ENCODE peak calls at places on chromosomes 16 and 17, in four cellular contexts. Q, J, N and K are unnamed samples.

GRCh38 chr17:1752425-1752941 is 9.4 kb upstream of the SERPINF1 start:
- DNase-seq in N (no peak), J (peak), Q (peak), K (peak)

GRCh38 chr17:47802341-47803022 is 19.1 kb downstream of the OSBPL7 start:
- DNase-seq in N (peak), J (peak), Q (peak), K (peak)

GRCh38 chr16:84448444-84448843 is 56.0 kb downstream of the MEAK7 start:
- DNase-seq in N (no peak), J (no peak), Q (no peak), K (no peak)

GRCh38 chr16:77499373-77500285 is 64.8 kb upstream of the ADAMTS18 start:
- DNase-seq in Q (no peak), N (peak), J (no peak), K (no peak)

GRCh38 chr17:48358203-48358602 is 71.8 kb downstream of the SKAP1 start:
- DNase-seq in Q (no peak), N (no peak), J (no peak), K (no peak)

GRCh38 chr16:57830890-57831484 is 28.7 kb upstream of the KIFC3 start:
- DNase-seq in Q (no peak), N (no peak), J (no peak), K (no peak)

GRCh38 chr16:85986931-85987749 is 88.2 kb downstream of the IRF8 start:
- DNase-seq in J (no peak), Q (no peak), N (peak), K (peak)

GRCh38 chr17:67365762-67366192 is 600 bp downstream of the PSMD12 start:
- DNase-seq in Q (no peak), J (no peak), N (no peak), K (no peak)

GRCh38 chr17:8954339-8954738 is 11.2 kb downstream of the PIK3R5 start:
- DNase-seq in J (no peak), Q (peak), N (no peak), K (no peak)

GRCh38 chr17:29241015-29241963 is 5.4 kb upstream of the CRYBA1 start:
- DNase-seq in J (peak), Q (no peak), N (peak), K (peak)

GRCh38 chr16:4495766-4496165 is 19.6 kb downstream of the HMOX2 start:
- DNase-seq in J (peak), N (no peak), Q (no peak), K (no peak)

GRCh38 chr17:48100591-48101011 is 677 bp downstream of the CBX1 start:
- DNase-seq in N (peak), J (peak), Q (no peak), K (peak)

GRCh38 chr17:66040402-66040801 is 151.5 kb downstream of the CEP112 start:
- DNase-seq in N (peak), J (no peak), Q (no peak), K (peak)

GRCh38 chr16:22063888-22064467 is 28.4 kb upstream of the VWA3A start:
- DNase-seq in J (no peak), N (no peak), Q (no peak), K (no peak)

GRCh38 chr17:34207572-34207971 is 47.5 kb upstream of the CCL2 start:
- DNase-seq in N (no peak), J (no peak), Q (no peak), K (no peak)

DNA sequence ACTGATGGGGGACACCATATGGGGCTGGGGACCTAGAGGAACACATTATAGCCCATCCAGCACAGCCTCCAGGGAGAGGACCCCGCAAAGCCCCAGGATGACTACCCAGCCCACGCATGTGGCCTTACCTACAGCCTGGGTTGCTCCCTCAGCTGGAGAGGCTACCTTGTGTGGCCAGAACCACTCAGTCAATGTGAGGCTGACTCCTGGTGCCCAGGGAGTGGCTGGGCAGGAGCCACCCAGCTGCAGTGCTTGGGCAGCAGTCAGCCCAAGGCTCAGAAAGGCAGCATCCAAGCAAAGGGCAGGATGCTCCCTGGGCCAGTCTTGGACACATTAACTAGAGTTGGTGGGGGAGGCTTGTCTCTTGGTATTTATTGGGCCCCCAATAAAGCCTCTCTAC is 246.2 kb downstream of the RBFOX3 start:
- DNase-seq in Q (no peak), J (no peak), N (no peak), K (no peak)
- TF ChIP-seq CTCF in Q (no peak), J (no peak), N (no peak), K (no peak)

DNA sequence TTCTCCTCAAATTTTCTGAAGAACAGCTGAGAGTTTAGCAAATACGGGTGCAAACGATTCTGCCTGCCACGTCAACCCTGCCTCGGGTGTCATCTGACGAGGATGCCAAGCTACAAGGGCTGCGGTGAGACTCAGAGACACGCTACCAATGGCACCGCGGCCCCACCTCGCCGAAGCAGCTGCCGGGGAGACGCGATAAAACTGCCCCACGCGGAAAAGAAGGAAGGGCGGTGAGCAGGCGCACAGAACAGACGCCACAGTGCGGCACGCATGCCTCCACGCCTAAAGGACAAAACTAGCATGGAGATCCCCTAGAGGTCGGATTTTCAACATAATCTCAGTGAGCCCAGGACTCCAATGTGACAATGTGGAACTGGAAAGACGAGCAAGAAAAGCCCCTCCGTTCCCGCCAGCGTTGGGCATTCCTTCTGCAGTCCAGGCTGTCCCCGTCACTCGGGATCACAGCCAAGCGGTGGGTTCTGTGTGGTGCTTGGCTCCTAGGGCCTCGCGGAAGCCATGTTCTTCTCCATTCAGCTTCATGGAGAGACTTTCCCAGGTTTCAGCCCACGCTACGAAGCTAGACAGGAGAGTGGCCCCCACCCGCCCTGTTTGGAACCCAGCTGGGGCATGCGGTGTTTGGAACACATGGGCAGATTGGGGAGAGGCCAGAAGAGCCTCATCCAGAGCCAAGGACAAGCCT is 5.9 kb downstream of the LMF1 start:
- DNase-seq in J (no peak), N (no peak), Q (peak), K (no peak)
- TF ChIP-seq CTCF in J (no peak), N (no peak), Q (no peak), K (no peak)

DNA sequence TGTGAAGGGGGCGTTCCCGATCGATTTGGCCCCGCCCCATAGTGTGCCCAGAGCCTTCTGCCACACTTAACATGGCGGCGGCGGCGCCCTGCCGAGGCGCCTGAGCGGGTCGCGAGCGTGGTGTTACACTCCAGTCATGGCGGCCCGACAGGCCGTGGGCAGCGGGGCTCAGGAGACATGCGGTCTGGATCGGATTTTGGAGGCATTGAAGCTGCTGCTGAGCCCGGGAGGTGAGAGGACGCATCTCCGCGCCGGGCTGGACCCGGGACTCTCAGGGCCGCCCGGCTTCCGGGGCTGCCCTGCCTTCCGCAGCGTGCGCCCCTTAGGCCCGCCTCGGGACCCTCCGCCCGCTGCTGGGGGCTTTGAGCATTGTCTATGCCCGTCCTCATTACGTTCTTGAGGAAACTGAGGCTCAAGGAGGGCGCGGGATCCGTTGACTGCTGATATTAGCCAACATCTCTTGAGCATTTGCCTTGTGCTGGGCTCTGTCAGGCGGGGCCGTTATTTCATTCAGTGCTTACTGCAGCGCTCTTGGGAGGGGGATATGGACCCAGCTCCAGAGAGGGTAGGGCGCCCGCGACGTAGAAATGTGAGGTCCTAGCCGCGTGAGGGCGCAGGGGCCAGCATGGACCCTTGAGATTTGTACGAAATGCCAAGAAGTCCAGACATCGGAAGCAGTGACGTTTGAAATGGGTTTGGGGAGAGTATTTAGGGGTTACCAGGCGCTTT is at the start of gene TANGO6:
- DNase-seq in Q (peak), N (peak), J (peak), K (peak)
- TF ChIP-seq CTCF in Q (no peak), N (peak), J (peak), K (peak)

GRCh38 chr16:81190667-81191066 is 47.8 kb upstream of the BCO1 start:
- DNase-seq in N (no peak), J (no peak), Q (no peak), K (peak)
- TF ChIP-seq CTCF in N (no peak), J (no peak), Q (no peak), K (no peak)

GRCh38 chr17:77140878-77141767 is at the start of gene SEC14L1:
- DNase-seq in N (peak), J (peak), Q (peak), K (peak)

GRCh38 chr17:77142689-77143088 is 1.9 kb downstream of the SEC14L1 start:
- DNase-seq in N (no peak), Q (no peak), J (no peak), K (no peak)

GRCh38 chr17:77141846-77142449 is 1.2 kb downstream of the SEC14L1 start:
- DNase-seq in J (peak), N (no peak), Q (no peak), K (no peak)

GRCh38 chr17:77143306-77143705 is 2.5 kb downstream of the SEC14L1 start:
- DNase-seq in N (no peak), J (no peak), Q (no peak), K (no peak)

GRCh38 chr17:77140166-77140877 is 447 bp upstream of the SEC14L1 start:
- DNase-seq in N (peak), J (peak), Q (peak), K (peak)
- TF ChIP-seq CTCF in N (no peak), J (no peak), Q (no peak), K (no peak)

GRCh38 chr17:12666718-12667117 is 1.0 kb downstream of the MYOCD start:
- DNase-seq in Q (no peak), J (no peak), N (no peak), K (no peak)

GRCh38 chr17:12665263-12666210 is at the start of gene MYOCD:
- DNase-seq in N (peak), J (peak), Q (no peak), K (peak)

GRCh38 chr17:12667299-12667958 is 1.7 kb downstream of the MYOCD start:
- DNase-seq in N (peak), Q (no peak), J (peak), K (peak)

GRCh38 chr17:12664252-12664651 is 1.4 kb upstream of the MYOCD start:
- DNase-seq in Q (no peak), J (no peak), N (no peak), K (no peak)

GRCh38 chr17:12664894-12665262 is 812 bp upstream of the MYOCD start:
- DNase-seq in J (no peak), N (no peak), Q (no peak), K (no peak)
- TF ChIP-seq CTCF in J (no peak), N (no peak), Q (no peak), K (no peak)

GRCh38 chr17:75587718-75588545 is at the start of gene MYO15B:
- DNase-seq in Q (peak), N (peak), J (no peak), K (peak)
- TF ChIP-seq CTCF in Q (no peak), N (peak), J (peak), K (peak)

GRCh38 chr17:63423251-63423950 is 22.7 kb downstream of the CYB561 start:
- DNase-seq in Q (no peak), N (no peak), J (no peak), K (no peak)

GRCh38 chr17:63425478-63425877 is 20.6 kb downstream of the CYB561 start:
- DNase-seq in N (peak), J (peak), Q (peak), K (peak)

GRCh38 chr17:63426917-63427308 is 19.2 kb downstream of the CYB561 start:
- DNase-seq in J (no peak), N (no peak), Q (no peak), K (no peak)

GRCh38 chr17:63423963-63424362 is 22.1 kb downstream of the CYB561 start:
- DNase-seq in Q (no peak), N (no peak), J (no peak), K (no peak)

GRCh38 chr17:63426041-63426916 is 19.8 kb downstream of the CYB561 start:
- DNase-seq in Q (no peak), J (no peak), N (no peak), K (no peak)
- TF ChIP-seq CTCF in Q (no peak), J (no peak), N (no peak), K (no peak)